ENCODE peak calls at places on chromosomes 11 and 22, in five cellular contexts. One of them, this sample, is unnamed.

GRCh38 chr11:10751581-10751940 is 515 bp downstream of the CTR9 start:
- DNase-seq in colonic mucosa: no peak
- DNase-seq in CD8-positive, alpha-beta memory T cell: no peak
- DNase-seq in CD8-positive, alpha-beta T cell: no peak
- DNase-seq in bronchial epithelial cell: peak
- DNase-seq in this sample: no peak

GRCh38 chr11:11430431-11430830 is 77.4 kb upstream of the CSNK2A3 start:
- DNase-seq in colonic mucosa: no peak
- DNase-seq in CD8-positive, alpha-beta T cell: no peak
- DNase-seq in CD8-positive, alpha-beta memory T cell: no peak
- DNase-seq in bronchial epithelial cell: no peak
- DNase-seq in this sample: no peak

GRCh38 chr11:2574553-2575535 is 125.0 kb downstream of the KCNQ1OT1 start:
- DNase-seq in bronchial epithelial cell: peak
- DNase-seq in colonic mucosa: peak
- DNase-seq in CD8-positive, alpha-beta memory T cell: peak
- DNase-seq in CD8-positive, alpha-beta T cell: no peak
- DNase-seq in this sample: no peak

GRCh38 chr11:62708423-62709261 is 1.2 kb downstream of the GNG3 start:
- DNase-seq in colonic mucosa: peak
- DNase-seq in CD8-positive, alpha-beta T cell: peak
- DNase-seq in bronchial epithelial cell: peak
- DNase-seq in CD8-positive, alpha-beta memory T cell: peak
- DNase-seq in this sample: no peak

GRCh38 chr11:128465531-128465930 is 121.8 kb downstream of the ETS1 start:
- DNase-seq in CD8-positive, alpha-beta memory T cell: no peak
- DNase-seq in colonic mucosa: no peak
- DNase-seq in CD8-positive, alpha-beta T cell: peak
- DNase-seq in bronchial epithelial cell: no peak
- DNase-seq in this sample: peak

GRCh38 chr22:30036656-30037055 is 43.6 kb upstream of the HORMAD2 start:
- DNase-seq in CD8-positive, alpha-beta T cell: no peak
- DNase-seq in CD8-positive, alpha-beta memory T cell: no peak
- DNase-seq in colonic mucosa: no peak
- DNase-seq in bronchial epithelial cell: peak
- DNase-seq in this sample: no peak

GRCh38 chr11:74646964-74647363 is 54.6 kb downstream of the POLD3 start:
- DNase-seq in colonic mucosa: no peak
- DNase-seq in bronchial epithelial cell: no peak
- DNase-seq in CD8-positive, alpha-beta memory T cell: no peak
- DNase-seq in CD8-positive, alpha-beta T cell: no peak
- DNase-seq in this sample: no peak

GRCh38 chr11:110148775-110149744 is 55.9 kb downstream of the ZC3H12C start:
- DNase-seq in CD8-positive, alpha-beta T cell: no peak
- DNase-seq in CD8-positive, alpha-beta memory T cell: no peak
- DNase-seq in bronchial epithelial cell: peak
- DNase-seq in colonic mucosa: no peak
- DNase-seq in this sample: no peak

GRCh38 chr22:44990328-44990727 is 19.5 kb downstream of the PHF21B start:
- DNase-seq in CD8-positive, alpha-beta T cell: no peak
- DNase-seq in CD8-positive, alpha-beta memory T cell: no peak
- DNase-seq in bronchial epithelial cell: no peak
- DNase-seq in colonic mucosa: no peak
- DNase-seq in this sample: no peak

GRCh38 chr11:65310215-65310614 is 4.5 kb upstream of the CDC42EP2 start:
- DNase-seq in CD8-positive, alpha-beta memory T cell: no peak
- DNase-seq in bronchial epithelial cell: no peak
- DNase-seq in colonic mucosa: peak
- DNase-seq in CD8-positive, alpha-beta T cell: no peak
- DNase-seq in this sample: no peak

GRCh38 chr22:20014526-20015186 is 2.0 kb downstream of the ARVCF start:
- DNase-seq in colonic mucosa: peak
- DNase-seq in bronchial epithelial cell: no peak
- DNase-seq in CD8-positive, alpha-beta memory T cell: peak
- DNase-seq in CD8-positive, alpha-beta T cell: no peak
- DNase-seq in this sample: no peak

GRCh38 chr22:20013382-20013871 is 3.2 kb downstream of the ARVCF start:
- DNase-seq in CD8-positive, alpha-beta T cell: peak
- DNase-seq in bronchial epithelial cell: peak
- DNase-seq in CD8-positive, alpha-beta memory T cell: peak
- DNase-seq in colonic mucosa: peak
- DNase-seq in this sample: no peak

GRCh38 chr22:20015971-20016733 is 471 bp downstream of the ARVCF start:
- DNase-seq in colonic mucosa: peak
- DNase-seq in CD8-positive, alpha-beta memory T cell: peak
- DNase-seq in bronchial epithelial cell: no peak
- DNase-seq in CD8-positive, alpha-beta T cell: peak
- DNase-seq in this sample: no peak

GRCh38 chr22:20016734-20017621 is at the start of gene ARVCF:
- DNase-seq in CD8-positive, alpha-beta T cell: peak
- DNase-seq in bronchial epithelial cell: peak
- DNase-seq in CD8-positive, alpha-beta memory T cell: peak
- DNase-seq in colonic mucosa: peak
- DNase-seq in this sample: peak

GRCh38 chr22:20015187-20015625 is 1.4 kb downstream of the ARVCF start:
- DNase-seq in bronchial epithelial cell: no peak
- DNase-seq in colonic mucosa: no peak
- DNase-seq in CD8-positive, alpha-beta T cell: no peak
- DNase-seq in CD8-positive, alpha-beta memory T cell: peak
- DNase-seq in this sample: no peak
- H3K4me3 ChIP-seq in bronchial epithelial cell: no peak
- H3K4me3 ChIP-seq in colonic mucosa: no peak
- H3K4me3 ChIP-seq in CD8-positive, alpha-beta T cell: no peak
- H3K4me3 ChIP-seq in CD8-positive, alpha-beta memory T cell: no peak
- H3K4me3 ChIP-seq in this sample: no peak

DNA sequence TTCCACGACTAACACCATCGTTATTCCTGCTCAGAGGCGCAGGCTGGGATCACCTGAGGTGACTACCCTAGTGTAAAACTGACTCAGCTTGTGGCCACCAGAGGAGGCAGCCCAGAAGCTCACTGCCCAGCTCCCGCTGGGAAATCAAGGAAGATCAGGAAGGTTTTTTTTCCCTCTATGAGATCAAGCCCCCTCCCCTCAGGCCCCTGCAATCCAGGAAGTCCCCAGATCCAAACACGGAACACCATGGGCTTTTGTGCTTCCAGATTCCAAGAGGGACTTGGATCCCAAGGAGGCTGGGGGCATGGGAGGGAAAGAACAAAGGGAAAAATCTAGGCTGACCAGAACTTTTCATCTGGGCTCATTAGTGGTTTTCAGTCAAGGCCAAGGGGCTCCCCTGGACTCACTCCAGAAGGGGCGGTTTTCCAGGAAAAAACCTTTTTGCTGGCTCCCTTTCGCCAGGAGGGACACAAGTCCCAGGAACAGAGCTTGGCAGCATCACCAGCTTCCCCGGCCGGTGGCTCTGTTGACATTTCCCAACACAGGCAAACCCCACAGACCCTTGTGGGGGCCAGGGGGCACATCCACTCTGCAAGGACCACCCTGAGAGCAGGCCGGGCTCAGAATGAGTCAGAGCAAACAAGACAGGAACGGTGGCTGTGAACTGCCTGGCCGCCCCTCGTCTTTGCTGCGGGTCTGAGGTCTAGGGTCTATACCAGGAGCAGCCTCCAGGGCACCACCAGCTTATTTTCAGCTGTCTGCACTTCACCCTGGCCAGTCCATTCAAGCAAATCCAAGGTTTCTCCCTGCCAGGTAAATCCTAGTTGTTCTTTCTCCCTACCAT is 36.8 kb downstream of the MYH9 start:
- DNase-seq in CD8-positive, alpha-beta T cell: peak
- DNase-seq in CD8-positive, alpha-beta memory T cell: no peak
- DNase-seq in bronchial epithelial cell: peak
- DNase-seq in colonic mucosa: peak
- DNase-seq in this sample: no peak
- H3K4me3 ChIP-seq in CD8-positive, alpha-beta T cell: no peak
- H3K4me3 ChIP-seq in CD8-positive, alpha-beta memory T cell: no peak
- H3K4me3 ChIP-seq in bronchial epithelial cell: no peak
- H3K4me3 ChIP-seq in colonic mucosa: no peak
- H3K4me3 ChIP-seq in this sample: peak

DNA sequence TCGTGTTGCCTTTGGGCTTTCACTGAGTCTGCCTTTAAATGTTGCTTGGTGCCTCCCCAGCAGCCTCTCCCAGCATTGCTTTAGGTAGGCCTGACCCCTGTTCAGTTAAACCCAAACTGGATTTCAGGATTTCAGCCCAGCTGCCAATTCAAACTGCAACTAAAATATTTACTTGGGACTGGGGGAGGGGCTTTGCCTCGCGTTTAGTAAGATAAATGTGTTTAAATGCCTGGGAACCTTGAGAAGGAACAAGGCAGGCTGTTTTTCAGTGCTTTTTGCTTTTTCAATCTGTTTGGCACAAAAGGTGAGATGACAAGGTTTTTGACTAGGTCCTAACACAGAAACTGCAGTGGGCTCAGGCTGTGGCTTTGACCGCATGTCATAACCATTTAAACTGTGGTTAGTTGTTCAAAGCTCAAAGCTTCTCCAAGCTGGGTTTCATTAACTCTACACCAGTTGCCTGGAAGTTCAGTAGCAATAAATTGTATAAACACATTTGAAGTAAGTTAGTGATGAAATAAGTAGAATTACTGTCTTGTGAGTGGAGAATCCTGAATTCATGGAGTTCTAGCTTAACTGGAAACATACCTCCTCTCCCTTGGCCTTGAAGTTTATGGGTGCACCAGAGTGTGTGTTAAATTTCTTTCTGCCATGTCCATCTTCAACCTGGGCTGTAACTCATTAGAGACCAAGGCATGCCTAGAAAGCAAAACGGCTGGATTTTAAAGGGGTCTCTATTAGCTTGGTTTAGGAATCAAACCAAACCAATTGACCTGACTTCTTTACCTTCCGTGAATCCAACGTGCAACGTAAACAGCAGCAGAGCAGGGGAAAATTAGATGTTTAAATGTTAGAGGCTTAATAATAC is 3.6 kb downstream of the PKNOX2 start:
- DNase-seq in colonic mucosa: no peak
- DNase-seq in CD8-positive, alpha-beta memory T cell: no peak
- DNase-seq in bronchial epithelial cell: no peak
- DNase-seq in CD8-positive, alpha-beta T cell: no peak
- DNase-seq in this sample: no peak
- H3K4me3 ChIP-seq in colonic mucosa: no peak
- H3K4me3 ChIP-seq in CD8-positive, alpha-beta memory T cell: no peak
- H3K4me3 ChIP-seq in bronchial epithelial cell: no peak
- H3K4me3 ChIP-seq in CD8-positive, alpha-beta T cell: no peak
- H3K4me3 ChIP-seq in this sample: no peak

DNA sequence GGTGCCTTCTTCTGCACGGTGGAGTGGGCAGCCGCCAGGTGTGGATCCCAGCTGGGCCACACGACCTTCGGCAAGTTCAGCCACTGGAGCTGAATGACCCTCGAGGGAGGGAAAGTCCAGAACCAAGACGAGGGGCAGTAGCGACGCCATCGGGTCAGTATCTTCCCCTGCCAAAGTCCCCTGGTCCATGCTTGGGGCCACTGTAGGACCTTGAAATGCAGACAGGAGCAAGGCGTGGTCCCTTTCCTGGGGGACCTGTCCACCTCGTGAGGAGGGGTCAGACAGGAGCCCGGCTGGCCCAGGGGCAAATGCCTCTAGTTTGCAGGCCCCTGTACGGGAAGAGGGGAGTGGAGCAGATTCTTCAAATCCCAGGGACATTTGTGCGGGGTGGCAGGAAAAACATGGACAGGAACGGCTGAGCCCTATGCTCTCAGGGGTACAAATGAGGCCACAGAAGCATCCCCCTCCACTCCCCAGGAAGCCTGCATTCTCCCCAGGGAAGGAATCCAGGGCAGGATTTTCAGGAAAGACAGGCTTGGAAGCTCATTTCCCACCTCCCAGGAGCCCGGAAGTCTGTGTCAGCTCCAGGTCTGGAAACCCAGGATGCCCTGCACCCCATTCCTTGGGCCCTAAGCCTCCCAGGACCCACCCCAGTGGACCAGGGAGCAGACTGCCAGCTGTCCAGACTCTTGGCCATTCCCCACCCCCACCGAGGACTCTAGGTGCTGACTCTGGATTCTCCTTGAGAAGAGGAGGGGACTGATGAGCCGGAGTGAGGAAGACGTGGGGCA is 6.6 kb downstream of the SHANK2 start:
- DNase-seq in colonic mucosa: no peak
- DNase-seq in CD8-positive, alpha-beta memory T cell: no peak
- DNase-seq in CD8-positive, alpha-beta T cell: no peak
- DNase-seq in bronchial epithelial cell: no peak
- DNase-seq in this sample: no peak
- H3K4me3 ChIP-seq in colonic mucosa: no peak
- H3K4me3 ChIP-seq in CD8-positive, alpha-beta memory T cell: no peak
- H3K4me3 ChIP-seq in CD8-positive, alpha-beta T cell: no peak
- H3K4me3 ChIP-seq in bronchial epithelial cell: no peak
- H3K4me3 ChIP-seq in this sample: no peak

DNA sequence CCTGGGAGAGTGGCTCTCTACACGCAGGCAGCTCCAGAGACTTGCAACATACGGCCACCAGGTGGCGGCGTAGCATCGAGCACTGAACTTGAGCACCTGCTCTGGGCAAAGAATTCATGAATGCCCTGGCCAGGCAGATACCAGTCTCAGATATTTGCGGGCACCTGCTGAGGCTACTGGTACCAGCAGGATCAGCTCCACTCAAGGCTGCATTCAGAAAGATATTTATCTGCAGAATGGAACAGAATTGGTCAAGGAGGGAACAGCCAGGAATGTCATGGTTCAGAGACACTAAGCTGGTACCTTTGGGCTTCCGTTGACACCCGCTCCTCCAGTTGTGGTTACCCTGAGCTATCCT is 10.8 kb upstream of the CCDC86 start:
- DNase-seq in bronchial epithelial cell: peak
- DNase-seq in colonic mucosa: peak
- DNase-seq in CD8-positive, alpha-beta memory T cell: peak
- DNase-seq in CD8-positive, alpha-beta T cell: peak
- DNase-seq in this sample: peak
- H3K4me3 ChIP-seq in bronchial epithelial cell: no peak
- H3K4me3 ChIP-seq in colonic mucosa: no peak
- H3K4me3 ChIP-seq in CD8-positive, alpha-beta memory T cell: no peak
- H3K4me3 ChIP-seq in CD8-positive, alpha-beta T cell: no peak
- H3K4me3 ChIP-seq in this sample: no peak